ENCODE peak calls at places on chromosomes 4 and X, in six cellular contexts. Q is neuronal stem cell, P is IMR-90, C is H9, I is mesenchymal stem cell, V is H1. H is an unnamed sample.

GRCh38 chr4:82957045-82957444 is 53.6 kb downstream of the LIN54 start:
- DNase-seq in C (no peak), I (no peak), P (no peak), V (no peak), Q (no peak), H (no peak)

GRCh38 chr4:183637461-183637860 is 21.5 kb downstream of the RWDD4 start:
- DNase-seq in V (no peak), C (no peak), P (peak), I (peak), Q (no peak), H (no peak)

GRCh38 chr4:92021788-92022187 is 282.0 kb upstream of the GRID2 start:
- DNase-seq in I (no peak), P (no peak), V (no peak), C (no peak), Q (no peak), H (no peak)

GRCh38 chrX:103678199-103678993 is 8.1 kb downstream of the MORF4L2 start:
- DNase-seq in C (no peak), P (peak), Q (no peak), V (no peak), I (peak), H (peak)

GRCh38 chrX:24196509-24196908 is 47.0 kb downstream of the ZFX start:
- DNase-seq in Q (no peak), V (no peak), P (no peak), I (no peak), C (no peak), H (no peak)

GRCh38 chr4:134634301-134634700 is 432.7 kb upstream of the PABPC4L start:
- DNase-seq in P (no peak), I (no peak), V (no peak), Q (no peak), C (no peak), H (no peak)

GRCh38 chrX:2719774-2720447 is 28.8 kb downstream of the CD99 start:
- DNase-seq in I (no peak), V (no peak), P (no peak), Q (no peak), C (no peak), H (no peak)

GRCh38 chrX:15143050-15143824 is 126.6 kb downstream of the ASB9 start:
- DNase-seq in V (peak), I (peak), Q (peak), C (peak), P (peak), H (peak)

GRCh38 chr4:139311909-139312308 is 9.6 kb upstream of the NDUFC1 start:
- DNase-seq in C (no peak), P (no peak), I (peak), Q (no peak), V (no peak), H (no peak)

GRCh38 chr4:139853309-139853708 is 187.7 kb downstream of the MGST2 start:
- DNase-seq in P (no peak), Q (no peak), C (peak), V (no peak), I (no peak), H (no peak)

GRCh38 chr4:48105230-48105629 is 28.8 kb downstream of the TXK start:
- DNase-seq in Q (no peak), V (no peak), I (no peak), P (no peak), C (no peak), H (no peak)

GRCh38 chrX:68710870-68711576 is 63.6 kb downstream of the STARD8 start:
- DNase-seq in V (peak), Q (no peak), I (peak), C (peak), P (peak), H (peak)

GRCh38 chrX:16671005-16671404 is 21.0 kb downstream of the S100G start:
- DNase-seq in I (peak), C (no peak), Q (no peak), P (peak), V (no peak), H (peak)

GRCh38 chr4:147157860-147158701 is 212.4 kb upstream of the TTC29 start:
- DNase-seq in I (peak), C (peak), Q (peak), P (peak), V (peak), H (no peak)

GRCh38 chr4:41438564-41438963 is 99.4 kb upstream of the LIMCH1 start:
- DNase-seq in V (no peak), I (peak), C (no peak), P (no peak), Q (no peak), H (peak)
- H4K91ac ChIP-seq in V (peak), I (no peak), C (no peak), P (no peak), Q (no peak), H (no peak)

DNA sequence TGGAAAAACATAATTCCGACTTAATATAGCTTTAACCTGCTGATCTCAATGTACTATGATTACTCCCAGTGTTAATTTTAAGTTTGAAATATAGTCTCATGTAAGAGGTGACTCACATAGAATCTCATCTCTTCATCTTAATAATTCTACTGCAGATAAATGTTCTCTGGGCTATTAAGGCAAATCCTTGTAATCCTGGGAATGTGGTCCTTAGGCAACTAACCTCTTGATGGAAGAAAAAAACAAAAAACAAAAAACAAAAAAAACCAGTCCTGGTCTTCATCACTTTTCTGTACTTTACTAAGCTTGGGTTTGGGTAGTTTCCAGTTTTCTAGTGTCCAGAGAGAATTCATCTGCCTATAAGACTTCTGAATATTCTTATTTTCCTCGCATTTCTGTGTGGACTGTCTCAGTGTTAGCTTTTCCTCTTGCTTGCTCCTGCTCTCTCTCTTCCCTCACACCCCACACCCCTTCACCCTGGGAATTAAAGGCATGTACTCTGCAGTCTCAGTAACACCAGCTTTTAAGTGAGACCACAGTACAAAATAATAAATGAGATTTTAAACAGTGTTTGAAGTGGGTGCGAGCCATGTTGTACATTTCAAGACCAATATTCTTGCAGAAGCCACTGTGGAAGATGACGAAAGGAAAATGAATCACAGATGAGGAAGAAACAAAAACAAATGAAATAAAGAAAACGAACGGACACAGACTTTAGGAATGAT is 51.7 kb downstream of the HAND2 start:
- DNase-seq in Q (no peak), C (no peak), V (no peak), I (no peak), P (peak), H (no peak)
- H2AFZ ChIP-seq in Q (no peak), C (no peak), V (no peak), I (no peak), P (no peak), H (no peak)

DNA sequence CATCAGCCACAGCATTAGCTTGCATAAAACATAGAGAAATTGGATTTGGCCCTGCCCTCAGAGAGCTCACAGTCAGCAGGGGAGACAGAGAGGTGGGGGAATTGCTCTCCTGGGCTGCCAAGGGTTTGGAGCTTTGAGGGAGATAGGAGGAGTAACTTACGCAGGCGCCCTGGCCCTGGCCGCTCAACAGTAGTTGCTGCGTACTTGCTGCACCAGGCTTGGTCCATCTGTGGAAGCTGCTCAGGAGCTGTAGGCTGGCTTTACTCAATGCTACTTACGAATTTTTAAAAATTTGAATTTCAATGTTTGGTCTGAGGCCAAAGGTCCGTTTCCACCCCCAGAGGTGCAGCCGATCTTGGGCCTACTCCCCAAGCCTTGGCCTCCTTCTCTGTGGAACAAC is 83.3 kb downstream of the CPZ start:
- DNase-seq in P (no peak), V (no peak), Q (no peak), C (no peak), I (no peak), H (no peak)
- H4K91ac ChIP-seq in P (no peak), V (no peak), Q (no peak), C (no peak), I (no peak), H (no peak)

DNA sequence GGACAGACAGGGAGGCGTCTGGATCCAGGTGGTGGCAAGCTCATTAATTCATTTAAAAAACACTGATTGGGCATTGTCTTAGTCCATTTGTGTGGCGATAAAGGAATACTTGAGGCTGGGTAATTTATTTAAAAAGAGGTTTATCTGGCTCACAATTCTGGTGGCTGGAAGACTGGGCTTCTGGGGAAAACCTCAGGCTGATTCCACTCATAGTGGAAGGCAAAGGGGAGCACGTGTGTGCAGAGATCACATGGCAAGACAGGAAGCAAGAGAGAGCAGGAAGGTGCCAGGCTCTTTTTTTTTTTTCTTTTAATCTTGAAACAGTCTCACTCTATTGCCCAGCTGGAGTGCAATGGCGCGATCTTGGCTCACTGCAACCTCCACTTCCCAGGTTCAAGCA is 100.2 kb upstream of the METTL14 start:
- DNase-seq in I (no peak), P (no peak), V (no peak), Q (no peak), C (no peak), H (no peak)
- H2AFZ ChIP-seq in I (no peak), P (no peak), V (peak), Q (peak), C (peak), H (peak)

GRCh38 chrX:1359477-1359873 is 22.9 kb downstream of the IL3RA start:
- DNase-seq in V (no peak), I (no peak), C (no peak), P (no peak), Q (no peak), H (no peak)

GRCh38 chrX:1360171-1360570 is 23.6 kb downstream of the IL3RA start:
- DNase-seq in C (no peak), V (no peak), I (no peak), P (no peak), Q (no peak), H (no peak)

GRCh38 chrX:1358793-1359476 is 22.4 kb downstream of the IL3RA start:
- DNase-seq in P (no peak), Q (no peak), I (no peak), C (no peak), V (no peak), H (no peak)

GRCh38 chrX:1361275-1361674 is 24.7 kb downstream of the IL3RA start:
- DNase-seq in P (no peak), Q (no peak), C (no peak), I (peak), V (no peak), H (no peak)

GRCh38 chrX:1361910-1362309 is 25.3 kb downstream of the IL3RA start:
- DNase-seq in V (no peak), C (no peak), I (no peak), P (no peak), Q (no peak), H (no peak)
- H4K91ac ChIP-seq in V (no peak), C (no peak), I (no peak), P (no peak), Q (no peak), H (no peak)

H was measured in trophoblast cell.